ENCODE peak calls at places on chromosomes 11 and 22, in four cellular contexts. R is tibial nerve, E is left ventricle myocardium inferior, Q is HCT116. D is an unnamed sample. For H3K9me3 and H3K4me1, the result is how much of the 10 kb centered on the place peaks cover.

GRCh38 chr22:42780070-42780540 is 59.4 kb upstream of the A4GALT start:
- DNase-seq in Q (peak), E (no peak), R (peak), D (peak)

GRCh38 chr11:134124660-134125451 is 56.0 kb downstream of the JAM3 start:
- DNase-seq in E (peak), R (no peak), Q (no peak), D (no peak)

GRCh38 chr22:37498289-37498909 is 12.2 kb upstream of the MFNG start:
- DNase-seq in Q (no peak), E (no peak), R (no peak), D (no peak)

GRCh38 chr11:46607516-46607915 is 9.5 kb downstream of the HARBI1 start:
- DNase-seq in Q (no peak), E (no peak), R (no peak), D (no peak)

GRCh38 chr11:27429740-27430451 is 42.7 kb downstream of the LGR4 start:
- DNase-seq in R (no peak), Q (no peak), E (no peak), D (no peak)

GRCh38 chr11:17277024-17277584 is 565 bp downstream of the NUCB2 start:
- DNase-seq in Q (no peak), E (no peak), R (no peak), D (no peak)

GRCh38 chr11:79940976-79941735 is 500.3 kb upstream of the TENM4 start:
- DNase-seq in E (no peak), R (no peak), Q (no peak), D (no peak)

GRCh38 chr11:12274056-12274455 is 103.3 kb upstream of the PARVA start:
- DNase-seq in Q (no peak), R (no peak), E (no peak), D (no peak)

GRCh38 chr22:34669001-34669400 is 397.0 kb upstream of the ISX start:
- DNase-seq in Q (no peak), E (no peak), R (no peak), D (no peak)

GRCh38 chr22:31155425-31155824 is 4.6 kb upstream of the RNF185 start:
- DNase-seq in E (no peak), Q (no peak), R (no peak), D (no peak)

GRCh38 chr11:31636983-31637382 is 127.4 kb downstream of the ELP4 start:
- DNase-seq in R (no peak), Q (no peak), E (no peak), D (no peak)

GRCh38 chr11:120942701-120943100 is 81.2 kb upstream of the TBCEL start:
- DNase-seq in Q (no peak), E (no peak), R (no peak), D (no peak)

GRCh38 chr11:2088284-2088683 is 50.9 kb downstream of the IGF2 start:
- DNase-seq in E (no peak), Q (no peak), R (no peak), D (no peak)

GRCh38 chr11:71999360-71999759 is 651 bp downstream of the IL18BP start:
- DNase-seq in E (no peak), Q (no peak), R (no peak), D (no peak)

GRCh38 chr11:61023086-61024035 is 51.9 kb downstream of the CD6 start:
- DNase-seq in E (no peak), Q (no peak), R (no peak), D (no peak)

GRCh38 chr11:47104337-47104950 is 72.2 kb downstream of the ARFGAP2 start:
- DNase-seq in E (no peak), R (no peak), Q (no peak), D (no peak)

GRCh38 chr11:26187639-26188038 is 144.3 kb upstream of the ANO3 start:
- DNase-seq in Q (no peak), E (no peak), R (no peak), D (no peak)

GRCh38 chr11:76048763-76049162 is 157.5 kb downstream of the WNT11 start:
- DNase-seq in Q (peak), R (no peak), E (no peak), D (no peak)

GRCh38 chr22:31603081-31603525 is 58.9 kb downstream of the PISD start:
- DNase-seq in R (no peak), E (no peak), Q (no peak), D (no peak)

GRCh38 chr11:100805509-100806199 is 118.6 kb downstream of the ARHGAP42 start:
- DNase-seq in E (no peak), Q (no peak), R (no peak), D (no peak)

GRCh38 chr11:25711008-25711407 is 620.9 kb upstream of the ANO3 start:
- DNase-seq in E (no peak), Q (no peak), R (no peak), D (no peak)

GRCh38 chr22:27934069-27934468 is 15.0 kb upstream of the PITPNB start:
- DNase-seq in Q (no peak), E (no peak), R (no peak), D (no peak)

GRCh38 chr22:27941143-27941542 is 22.1 kb upstream of the PITPNB start:
- DNase-seq in R (no peak), Q (no peak), E (no peak), D (no peak)

GRCh38 chr22:27935897-27936296 is 16.8 kb upstream of the PITPNB start:
- DNase-seq in Q (no peak), E (no peak), R (no peak), D (no peak)

GRCh38 chr22:27933186-27933983 is 14.3 kb upstream of the PITPNB start:
- DNase-seq in Q (no peak), E (no peak), R (no peak), D (no peak)

DNA sequence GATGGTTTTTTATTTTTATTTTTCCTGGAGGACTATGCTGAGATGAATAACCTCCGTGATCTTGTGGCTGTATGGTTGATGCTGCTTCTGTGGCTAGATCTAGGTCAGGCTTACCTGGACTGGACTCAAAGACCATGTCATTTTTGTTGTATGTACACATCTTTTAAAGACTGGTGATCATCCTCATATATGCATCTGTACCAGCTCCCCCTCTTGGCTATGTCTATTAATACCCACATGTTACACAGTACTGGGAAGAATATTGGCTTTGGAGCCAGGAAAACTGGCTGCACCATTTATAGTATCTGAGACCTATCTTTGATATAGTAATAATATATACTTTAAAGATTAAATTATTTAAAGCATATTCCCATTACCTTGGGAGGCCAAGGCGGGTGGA is 18.4 kb upstream of the PITPNB start:
- DNase-seq in E (no peak), R (no peak), Q (no peak), D (no peak)
- TF ChIP-seq CTCF in E (no peak), R (no peak), Q (no peak), D (peak)

GRCh38 chr11:64415996-64416728 is 57.2 kb downstream of the RPS6KA4 start:
- DNase-seq in R (no peak), E (no peak), Q (no peak), D (no peak)

GRCh38 chr11:64419257-64419790 is 60.4 kb downstream of the RPS6KA4 start:
- DNase-seq in E (no peak), Q (no peak), R (no peak), D (no peak)

GRCh38 chr11:64415286-64415685 is 56.3 kb downstream of the RPS6KA4 start:
- DNase-seq in R (no peak), E (no peak), Q (no peak), D (no peak)

GRCh38 chr11:64419818-64420485 is 61.0 kb downstream of the RPS6KA4 start:
- DNase-seq in Q (no peak), E (no peak), R (no peak), D (no peak)
- H3K9me3 ChIP-seq in Q (under half), E (under half), R (under half), D (under half)

GRCh38 chr11:86802146-86802545 is 1.8 kb downstream of the PRSS23 start:
- DNase-seq in E (no peak), R (no peak), Q (no peak), D (no peak)
- H3K4me1 ChIP-seq in E (under half), R (under half), Q (under half), D (under half)

GRCh38 chr22:28229566-28230483 is 310.8 kb upstream of the PITPNB start:
- DNase-seq in E (no peak), R (no peak), Q (no peak), D (no peak)

GRCh38 chr22:28231423-28231822 is 312.4 kb upstream of the PITPNB start:
- DNase-seq in R (no peak), Q (no peak), E (no peak), D (no peak)

GRCh38 chr22:28230682-28231081 is 311.6 kb upstream of the PITPNB start:
- DNase-seq in Q (no peak), E (no peak), R (no peak), D (no peak)

GRCh38 chr22:28237092-28237491 is 318.0 kb upstream of the PITPNB start:
- DNase-seq in E (no peak), R (no peak), Q (no peak), D (no peak)

GRCh38 chr22:28232231-28232630 is 313.2 kb upstream of the PITPNB start:
- DNase-seq in Q (no peak), R (no peak), E (no peak), D (no peak)
- TF ChIP-seq CTCF in Q (no peak), R (no peak), E (no peak), D (no peak)

GRCh38 chr22:47564158-47564450 is 801.7 kb downstream of the TBC1D22A start:
- DNase-seq in R (no peak), Q (no peak), E (no peak), D (no peak)

GRCh38 chr22:47564651-47565050 is 802.2 kb downstream of the TBC1D22A start:
- DNase-seq in E (no peak), R (no peak), Q (no peak), D (no peak)

GRCh38 chr22:47565607-47566006 is 803.2 kb downstream of the TBC1D22A start:
- DNase-seq in Q (no peak), E (no peak), R (no peak), D (no peak)

GRCh38 chr22:47561766-47562165 is 799.3 kb downstream of the TBC1D22A start:
- DNase-seq in E (no peak), Q (no peak), R (no peak), D (no peak)

DNA sequence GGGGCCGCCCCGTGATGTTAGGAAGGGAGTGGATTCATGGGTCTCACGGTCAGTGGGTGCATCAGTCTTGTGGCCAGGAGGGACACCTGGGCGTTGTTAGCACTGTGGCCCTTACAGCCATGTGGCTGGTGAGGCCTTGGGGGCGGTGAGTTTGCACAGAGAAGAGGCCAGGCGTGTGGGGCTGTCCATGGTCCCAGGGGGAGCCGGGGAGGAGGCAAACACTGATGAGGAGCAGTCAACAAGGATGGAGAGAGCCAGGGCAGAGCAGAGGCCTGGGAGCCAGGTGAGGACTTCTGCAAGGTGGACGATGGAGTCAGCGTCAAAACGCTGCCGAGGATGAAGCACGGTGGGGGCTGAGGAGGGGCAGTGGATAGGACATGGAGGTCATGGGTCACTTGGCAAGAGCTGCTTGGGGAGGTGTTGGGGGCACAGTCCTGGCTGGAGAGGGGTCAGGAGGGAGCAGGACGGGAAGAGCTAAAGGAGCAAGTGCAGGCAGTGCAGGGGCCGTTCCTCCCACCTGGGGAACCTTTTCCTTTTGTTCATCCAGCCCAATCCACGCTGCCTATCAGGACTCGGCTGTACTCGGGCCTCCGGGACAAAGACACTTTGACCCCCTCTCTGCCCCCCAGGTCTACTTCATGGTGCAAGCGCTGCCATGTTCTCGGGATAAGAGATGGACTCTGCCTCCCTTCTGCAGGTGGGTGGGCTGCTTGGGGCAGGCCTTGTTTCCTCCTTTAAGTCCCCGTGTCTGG is 801.1 kb downstream of the TBC1D22A start:
- DNase-seq in R (no peak), Q (no peak), E (no peak), D (no peak)
- H3K9me3 ChIP-seq in R (under half), Q (under half), E (under half), D (under half)

GRCh38 chr22:39237276-39238123 is 7.3 kb downstream of the PDGFB start:
- DNase-seq in R (no peak), E (no peak), Q (no peak), D (no peak)
- H3K4me1 ChIP-seq in R (half or more), E (half or more), Q (half or more), D (under half)

D was measured in right lobe of liver.